ENCODE peak calls at places on chromosomes 13 and 19, in eight cellular contexts. One of them, this sample, is unnamed.

GRCh38 chr19:15323496-15324235 is 8.7 kb downstream of the BRD4 start:
- DNase-seq in heart right ventricle: peak; percentile 45
- DNase-seq in mammary epithelial cell: peak; percentile 77
- DNase-seq in CD4-positive, alpha-beta memory T cell: no peak
- DNase-seq in GM23248: peak; percentile 90
- DNase-seq in body of pancreas: peak; percentile 73
- DNase-seq in stomach: peak; percentile 57
- DNase-seq in heart left ventricle: peak; percentile 67
- DNase-seq in this sample: peak; percentile 58

GRCh38 chr19:42282036-42282762 is 13.1 kb downstream of the CIC start:
- DNase-seq in stomach: no peak
- DNase-seq in heart left ventricle: peak; percentile 36
- DNase-seq in body of pancreas: no peak
- DNase-seq in CD4-positive, alpha-beta memory T cell: no peak
- DNase-seq in heart right ventricle: no peak
- DNase-seq in GM23248: peak; percentile 74
- DNase-seq in mammary epithelial cell: no peak
- DNase-seq in this sample: no peak

GRCh38 chr19:48283908-48284307 is 14.0 kb downstream of the ZNF114 start:
- DNase-seq in heart left ventricle: no peak
- DNase-seq in heart right ventricle: no peak
- DNase-seq in stomach: no peak
- DNase-seq in CD4-positive, alpha-beta memory T cell: no peak
- DNase-seq in GM23248: peak; percentile 44
- DNase-seq in mammary epithelial cell: no peak
- DNase-seq in body of pancreas: no peak
- DNase-seq in this sample: no peak

GRCh38 chr19:19120308-19121156 is 17.7 kb downstream of the TMEM161A start:
- DNase-seq in body of pancreas: peak; percentile 42
- DNase-seq in stomach: peak; percentile 68
- DNase-seq in heart left ventricle: peak; percentile 43
- DNase-seq in heart right ventricle: peak; percentile 48
- DNase-seq in GM23248: peak; percentile 10
- DNase-seq in mammary epithelial cell: no peak
- DNase-seq in CD4-positive, alpha-beta memory T cell: no peak
- DNase-seq in this sample: peak; percentile 86

GRCh38 chr13:37211542-37211941 is 106.1 kb upstream of the CSNK1A1L start:
- DNase-seq in heart right ventricle: no peak
- DNase-seq in GM23248: no peak
- DNase-seq in heart left ventricle: no peak
- DNase-seq in mammary epithelial cell: no peak
- DNase-seq in body of pancreas: no peak
- DNase-seq in CD4-positive, alpha-beta memory T cell: no peak
- DNase-seq in stomach: no peak
- DNase-seq in this sample: no peak

GRCh38 chr13:23949200-23949599 is 51.9 kb upstream of the C1QTNF9B start:
- DNase-seq in heart left ventricle: no peak
- DNase-seq in mammary epithelial cell: no peak
- DNase-seq in heart right ventricle: no peak
- DNase-seq in body of pancreas: no peak
- DNase-seq in CD4-positive, alpha-beta memory T cell: no peak
- DNase-seq in GM23248: no peak
- DNase-seq in stomach: no peak
- DNase-seq in this sample: no peak

GRCh38 chr19:30373593-30373992 is 1.4 kb downstream of the ZNF536 start:
- DNase-seq in heart left ventricle: no peak
- DNase-seq in mammary epithelial cell: no peak
- DNase-seq in stomach: peak; percentile 7
- DNase-seq in heart right ventricle: no peak
- DNase-seq in body of pancreas: no peak
- DNase-seq in GM23248: no peak
- DNase-seq in CD4-positive, alpha-beta memory T cell: no peak
- DNase-seq in this sample: no peak

GRCh38 chr19:17616961-17617806 is 61.7 kb downstream of the COLGALT1 start:
- DNase-seq in heart left ventricle: no peak
- DNase-seq in heart right ventricle: no peak
- DNase-seq in GM23248: peak; percentile 30
- DNase-seq in body of pancreas: no peak
- DNase-seq in CD4-positive, alpha-beta memory T cell: no peak
- DNase-seq in stomach: no peak
- DNase-seq in mammary epithelial cell: peak; percentile 51
- DNase-seq in this sample: no peak

GRCh38 chr13:30690282-30691188 is 44.8 kb upstream of the ALOX5AP start:
- DNase-seq in heart left ventricle: peak; percentile 82
- DNase-seq in body of pancreas: peak; percentile 65
- DNase-seq in stomach: peak; percentile 38
- DNase-seq in mammary epithelial cell: peak; percentile 62
- DNase-seq in CD4-positive, alpha-beta memory T cell: no peak
- DNase-seq in GM23248: peak; percentile 96
- DNase-seq in heart right ventricle: peak; percentile 59
- DNase-seq in this sample: peak; percentile 82

GRCh38 chr19:53519431-53519830 is 18.5 kb upstream of the ZNF331 start:
- DNase-seq in stomach: no peak
- DNase-seq in body of pancreas: no peak
- DNase-seq in heart right ventricle: no peak
- DNase-seq in heart left ventricle: peak; percentile 33
- DNase-seq in CD4-positive, alpha-beta memory T cell: no peak
- DNase-seq in GM23248: peak; percentile 5
- DNase-seq in mammary epithelial cell: no peak
- DNase-seq in this sample: no peak

GRCh38 chr13:98394820-98395510 is 181.9 kb downstream of the STK24 start:
- DNase-seq in body of pancreas: no peak
- DNase-seq in stomach: no peak
- DNase-seq in heart left ventricle: no peak
- DNase-seq in CD4-positive, alpha-beta memory T cell: no peak
- DNase-seq in mammary epithelial cell: no peak
- DNase-seq in GM23248: no peak
- DNase-seq in heart right ventricle: no peak
- DNase-seq in this sample: no peak

GRCh38 chr19:20513179-20513934 is 52.2 kb downstream of the ZNF737 start:
- DNase-seq in mammary epithelial cell: no peak
- DNase-seq in GM23248: no peak
- DNase-seq in CD4-positive, alpha-beta memory T cell: no peak
- DNase-seq in heart right ventricle: no peak
- DNase-seq in heart left ventricle: no peak
- DNase-seq in stomach: no peak
- DNase-seq in body of pancreas: peak; percentile 5
- DNase-seq in this sample: no peak

GRCh38 chr19:5607318-5608270 is 15.0 kb downstream of the SAFB2 start:
- DNase-seq in heart right ventricle: no peak
- DNase-seq in heart left ventricle: no peak
- DNase-seq in body of pancreas: no peak
- DNase-seq in stomach: no peak
- DNase-seq in CD4-positive, alpha-beta memory T cell: no peak
- DNase-seq in mammary epithelial cell: no peak
- DNase-seq in GM23248: no peak
- DNase-seq in this sample: no peak

GRCh38 chr13:29516012-29516411 is 79.5 kb downstream of the SLC7A1 start:
- DNase-seq in heart right ventricle: no peak
- DNase-seq in GM23248: no peak
- DNase-seq in stomach: no peak
- DNase-seq in body of pancreas: no peak
- DNase-seq in CD4-positive, alpha-beta memory T cell: no peak
- DNase-seq in heart left ventricle: no peak
- DNase-seq in mammary epithelial cell: no peak
- DNase-seq in this sample: no peak
- H3K4me3 ChIP-seq in heart right ventricle: no peak overlapping the region
- H3K4me3 ChIP-seq in GM23248: no peak overlapping the region
- H3K4me3 ChIP-seq in stomach: no peak overlapping the region
- H3K4me3 ChIP-seq in body of pancreas: no peak overlapping the region
- H3K4me3 ChIP-seq in CD4-positive, alpha-beta memory T cell: no peak overlapping the region
- H3K4me3 ChIP-seq in heart left ventricle: no peak overlapping the region
- H3K4me3 ChIP-seq in mammary epithelial cell: no peak overlapping the region
- H3K4me3 ChIP-seq in this sample: no peak overlapping the region

GRCh38 chr13:114048463-114048862 is 74.6 kb upstream of the C13orf46 start:
- DNase-seq in GM23248: no peak
- DNase-seq in body of pancreas: no peak
- DNase-seq in heart left ventricle: peak; percentile 58
- DNase-seq in CD4-positive, alpha-beta memory T cell: no peak
- DNase-seq in stomach: no peak
- DNase-seq in heart right ventricle: no peak
- DNase-seq in mammary epithelial cell: no peak
- DNase-seq in this sample: no peak
- H3K4me1 ChIP-seq in GM23248: peaks cover 7% of the 10 kb centered on the region
- H3K4me1 ChIP-seq in body of pancreas: no peaks in the 10 kb centered on the region
- H3K4me1 ChIP-seq in heart left ventricle: peaks cover under 1% of the 10 kb centered on the region
- H3K4me1 ChIP-seq in CD4-positive, alpha-beta memory T cell: peaks cover 59% of the 10 kb centered on the region
- H3K4me1 ChIP-seq in stomach: peaks cover 20% of the 10 kb centered on the region
- H3K4me1 ChIP-seq in heart right ventricle: peaks cover 13% of the 10 kb centered on the region
- H3K4me1 ChIP-seq in mammary epithelial cell: no peaks in the 10 kb centered on the region
- H3K4me1 ChIP-seq in this sample: peaks cover 27% of the 10 kb centered on the region

DNA sequence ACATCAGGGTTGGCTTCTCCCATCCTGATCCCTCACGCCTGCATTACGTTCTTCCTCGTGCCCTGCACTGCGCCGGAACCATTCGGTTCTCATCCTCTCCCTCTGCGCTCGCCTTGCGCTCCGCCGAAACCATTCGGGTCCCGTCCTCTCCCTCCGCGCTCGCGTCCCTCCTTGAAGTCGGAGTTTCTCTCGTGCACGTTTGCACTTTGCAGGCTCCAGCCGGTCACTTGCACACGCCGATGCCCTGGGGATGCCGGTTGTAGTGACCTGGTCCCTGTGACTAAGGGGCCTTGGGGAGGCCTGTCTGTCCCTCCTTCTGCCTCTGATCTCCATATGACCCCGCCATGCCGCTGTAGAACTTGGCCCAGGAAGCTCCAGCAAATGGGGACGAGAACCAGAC is 265.8 kb downstream of the TEX29 start:
- DNase-seq in GM23248: no peak
- DNase-seq in body of pancreas: no peak
- DNase-seq in heart left ventricle: no peak
- DNase-seq in CD4-positive, alpha-beta memory T cell: no peak
- DNase-seq in heart right ventricle: no peak
- DNase-seq in stomach: peak; percentile 7
- DNase-seq in mammary epithelial cell: no peak
- DNase-seq in this sample: no peak
- H3K4me3 ChIP-seq in GM23248: no peak overlapping the region
- H3K4me3 ChIP-seq in body of pancreas: no peak overlapping the region
- H3K4me3 ChIP-seq in heart left ventricle: no peak overlapping the region
- H3K4me3 ChIP-seq in CD4-positive, alpha-beta memory T cell: no peak overlapping the region
- H3K4me3 ChIP-seq in heart right ventricle: no peak overlapping the region
- H3K4me3 ChIP-seq in stomach: no peak overlapping the region
- H3K4me3 ChIP-seq in mammary epithelial cell: no peak overlapping the region
- H3K4me3 ChIP-seq in this sample: no peak overlapping the region

GRCh38 chr19:8001651-8001994 is 3.8 kb downstream of the ELAVL1 start:
- DNase-seq in heart left ventricle: no peak
- DNase-seq in stomach: no peak
- DNase-seq in CD4-positive, alpha-beta memory T cell: no peak
- DNase-seq in GM23248: peak; percentile 49
- DNase-seq in body of pancreas: peak; percentile 12
- DNase-seq in mammary epithelial cell: no peak
- DNase-seq in heart right ventricle: no peak
- DNase-seq in this sample: no peak

GRCh38 chr19:8000298-8001038 is 5.0 kb downstream of the ELAVL1 start:
- DNase-seq in heart left ventricle: no peak
- DNase-seq in CD4-positive, alpha-beta memory T cell: no peak
- DNase-seq in mammary epithelial cell: no peak
- DNase-seq in body of pancreas: no peak
- DNase-seq in heart right ventricle: no peak
- DNase-seq in stomach: no peak
- DNase-seq in GM23248: no peak
- DNase-seq in this sample: no peak

GRCh38 chr19:7998081-7998480 is 7.4 kb downstream of the ELAVL1 start:
- DNase-seq in mammary epithelial cell: no peak
- DNase-seq in CD4-positive, alpha-beta memory T cell: no peak
- DNase-seq in body of pancreas: no peak
- DNase-seq in heart right ventricle: no peak
- DNase-seq in heart left ventricle: no peak
- DNase-seq in GM23248: peak; percentile 32
- DNase-seq in stomach: no peak
- DNase-seq in this sample: no peak

GRCh38 chr19:8001995-8002849 is 3.2 kb downstream of the ELAVL1 start:
- DNase-seq in GM23248: peak; percentile 91
- DNase-seq in CD4-positive, alpha-beta memory T cell: peak; percentile 51
- DNase-seq in heart right ventricle: peak; percentile 84
- DNase-seq in mammary epithelial cell: peak; percentile 79
- DNase-seq in heart left ventricle: peak; percentile 83
- DNase-seq in body of pancreas: peak; percentile 80
- DNase-seq in stomach: peak; percentile 85
- DNase-seq in this sample: peak; percentile 90

DNA sequence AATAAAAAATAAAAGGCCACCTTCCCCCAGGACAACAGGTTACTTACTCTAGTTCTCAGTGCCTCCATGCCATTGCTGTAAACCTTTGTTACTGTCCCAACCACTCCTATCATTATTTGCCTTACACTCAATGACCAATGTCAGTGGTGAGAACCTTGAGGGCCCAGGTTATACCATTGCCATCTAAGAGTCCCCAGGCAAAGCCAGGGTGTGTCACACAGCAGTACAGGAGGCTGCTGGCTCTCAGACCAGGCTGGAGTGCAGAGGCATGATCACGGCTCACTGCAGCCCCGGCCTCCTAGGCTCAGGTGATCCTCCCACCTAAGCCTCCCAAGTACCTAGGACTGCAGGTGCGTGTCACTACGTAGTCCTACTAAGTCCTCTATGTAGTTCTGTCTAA is 6.1 kb downstream of the ELAVL1 start:
- DNase-seq in heart left ventricle: no peak
- DNase-seq in GM23248: no peak
- DNase-seq in heart right ventricle: no peak
- DNase-seq in body of pancreas: no peak
- DNase-seq in stomach: no peak
- DNase-seq in mammary epithelial cell: no peak
- DNase-seq in CD4-positive, alpha-beta memory T cell: no peak
- DNase-seq in this sample: no peak
- H3K4me1 ChIP-seq in heart left ventricle: peaks cover 60% of the 10 kb centered on the region
- H3K4me1 ChIP-seq in GM23248: peaks cover 8% of the 10 kb centered on the region
- H3K4me1 ChIP-seq in heart right ventricle: peaks cover 55% of the 10 kb centered on the region
- H3K4me1 ChIP-seq in body of pancreas: peaks cover 64% of the 10 kb centered on the region
- H3K4me1 ChIP-seq in stomach: peaks cover 84% of the 10 kb centered on the region
- H3K4me1 ChIP-seq in mammary epithelial cell: peaks cover 22% of the 10 kb centered on the region
- H3K4me1 ChIP-seq in CD4-positive, alpha-beta memory T cell: peaks cover 66% of the 10 kb centered on the region
- H3K4me1 ChIP-seq in this sample: peaks cover 26% of the 10 kb centered on the region

This sample was measured in mucosa of descending colon.